ENCODE peak calls at places on chromosomes 5 and 9, in five cellular contexts. One of them, this sample, is unnamed.

GRCh38 chr9:128383007-128383753 is 12.0 kb downstream of the URM1 start:
- DNase-seq in AG10803: no peak
- DNase-seq in mesothelial cell of epicardium: no peak
- DNase-seq in prostate gland: no peak
- DNase-seq in A549: no peak
- DNase-seq in this sample: no peak

GRCh38 chr5:54717870-54718269 is 200.3 kb downstream of the SNX18 start:
- DNase-seq in AG10803: no peak
- DNase-seq in mesothelial cell of epicardium: no peak
- DNase-seq in prostate gland: no peak
- DNase-seq in A549: no peak
- DNase-seq in this sample: no peak

GRCh38 chr9:127598839-127599549 is 13.1 kb upstream of the STXBP1 start:
- DNase-seq in AG10803: no peak
- DNase-seq in mesothelial cell of epicardium: no peak
- DNase-seq in prostate gland: no peak
- DNase-seq in A549: no peak
- DNase-seq in this sample: no peak

GRCh38 chr5:55771175-55771655 is 33.4 kb downstream of the DDX4 start:
- DNase-seq in AG10803: no peak
- DNase-seq in mesothelial cell of epicardium: no peak
- DNase-seq in prostate gland: no peak
- DNase-seq in A549: no peak
- DNase-seq in this sample: no peak

GRCh38 chr5:139633295-139634027 is 14.7 kb upstream of the CXXC5 start:
- DNase-seq in AG10803: peak
- DNase-seq in mesothelial cell of epicardium: peak
- DNase-seq in prostate gland: peak
- DNase-seq in A549: peak
- DNase-seq in this sample: peak

GRCh38 chr5:136427421-136427820 is 62.1 kb upstream of the TRPC7 start:
- DNase-seq in AG10803: no peak
- DNase-seq in mesothelial cell of epicardium: no peak
- DNase-seq in prostate gland: no peak
- DNase-seq in A549: no peak
- DNase-seq in this sample: no peak

GRCh38 chr9:127803507-127804352 is 1.0 kb downstream of the FPGS start:
- DNase-seq in AG10803: peak
- DNase-seq in mesothelial cell of epicardium: no peak
- DNase-seq in prostate gland: no peak
- DNase-seq in A549: peak
- DNase-seq in this sample: no peak

GRCh38 chr9:96758845-96759673 is 18.8 kb downstream of the ZNF510 start:
- DNase-seq in AG10803: no peak
- DNase-seq in mesothelial cell of epicardium: no peak
- DNase-seq in prostate gland: no peak
- DNase-seq in A549: no peak
- DNase-seq in this sample: no peak

GRCh38 chr9:117718085-117718484 is 13.9 kb downstream of the TLR4 start:
- DNase-seq in AG10803: peak
- DNase-seq in mesothelial cell of epicardium: no peak
- DNase-seq in prostate gland: no peak
- DNase-seq in A549: no peak
- DNase-seq in this sample: no peak

GRCh38 chr5:16005210-16005609 is 174.4 kb downstream of the MARCHF11 start:
- DNase-seq in AG10803: no peak
- DNase-seq in mesothelial cell of epicardium: no peak
- DNase-seq in prostate gland: no peak
- DNase-seq in A549: no peak
- DNase-seq in this sample: no peak

GRCh38 chr5:133117930-133118445 is 66.2 kb downstream of the HSPA4 start:
- DNase-seq in AG10803: no peak
- DNase-seq in mesothelial cell of epicardium: no peak
- DNase-seq in prostate gland: no peak
- DNase-seq in A549: no peak
- DNase-seq in this sample: no peak

GRCh38 chr9:129507805-129508204 is 113.1 kb downstream of the C9orf50 start:
- DNase-seq in AG10803: no peak
- DNase-seq in mesothelial cell of epicardium: no peak
- DNase-seq in prostate gland: no peak
- DNase-seq in A549: no peak
- DNase-seq in this sample: no peak

GRCh38 chr5:116301110-116301509 is 216.3 kb downstream of the COMMD10 start:
- DNase-seq in AG10803: no peak
- DNase-seq in mesothelial cell of epicardium: no peak
- DNase-seq in prostate gland: no peak
- DNase-seq in A549: no peak
- DNase-seq in this sample: no peak

GRCh38 chr9:27440888-27441740 is 83.0 kb upstream of the IFNK start:
- DNase-seq in AG10803: no peak
- DNase-seq in mesothelial cell of epicardium: no peak
- DNase-seq in prostate gland: no peak
- DNase-seq in A549: no peak
- DNase-seq in this sample: no peak

GRCh38 chr5:392431-392988 is 50.5 kb upstream of the EXOC3 start:
- DNase-seq in AG10803: peak
- DNase-seq in mesothelial cell of epicardium: peak
- DNase-seq in prostate gland: no peak
- DNase-seq in A549: no peak
- DNase-seq in this sample: no peak

GRCh38 chr5:135869151-135869737 is 26.4 kb downstream of the IL9 start:
- DNase-seq in AG10803: no peak
- DNase-seq in mesothelial cell of epicardium: no peak
- DNase-seq in prostate gland: no peak
- DNase-seq in A549: no peak
- DNase-seq in this sample: no peak

DNA sequence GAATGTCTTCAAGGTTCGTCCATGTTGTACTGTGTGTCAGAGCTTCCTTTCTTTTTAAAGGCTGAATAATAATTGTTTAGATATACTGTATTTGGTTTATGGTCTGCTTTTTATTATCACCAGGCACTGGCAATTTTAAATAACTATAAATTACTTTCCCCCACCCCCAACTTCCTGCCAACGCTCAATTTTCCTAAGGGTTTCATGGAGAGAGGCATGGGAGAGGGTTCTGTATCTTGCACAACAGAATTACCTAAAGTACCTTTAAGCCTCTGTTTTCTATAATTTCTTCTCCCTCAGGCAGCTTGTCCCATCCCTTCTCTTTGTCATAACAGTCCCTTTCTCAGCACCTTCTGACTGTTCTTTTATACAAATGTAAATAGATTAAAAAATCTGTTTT is 10.4 kb downstream of the PSAT1 start:
- DNase-seq in AG10803: no peak
- DNase-seq in mesothelial cell of epicardium: no peak
- DNase-seq in prostate gland: no peak
- DNase-seq in A549: no peak
- DNase-seq in this sample: no peak
- TF ChIP-seq CTCF in AG10803: no peak
- TF ChIP-seq CTCF in mesothelial cell of epicardium: no peak
- TF ChIP-seq CTCF in prostate gland: no peak
- TF ChIP-seq CTCF in A549: no peak
- TF ChIP-seq CTCF in this sample: no peak

DNA sequence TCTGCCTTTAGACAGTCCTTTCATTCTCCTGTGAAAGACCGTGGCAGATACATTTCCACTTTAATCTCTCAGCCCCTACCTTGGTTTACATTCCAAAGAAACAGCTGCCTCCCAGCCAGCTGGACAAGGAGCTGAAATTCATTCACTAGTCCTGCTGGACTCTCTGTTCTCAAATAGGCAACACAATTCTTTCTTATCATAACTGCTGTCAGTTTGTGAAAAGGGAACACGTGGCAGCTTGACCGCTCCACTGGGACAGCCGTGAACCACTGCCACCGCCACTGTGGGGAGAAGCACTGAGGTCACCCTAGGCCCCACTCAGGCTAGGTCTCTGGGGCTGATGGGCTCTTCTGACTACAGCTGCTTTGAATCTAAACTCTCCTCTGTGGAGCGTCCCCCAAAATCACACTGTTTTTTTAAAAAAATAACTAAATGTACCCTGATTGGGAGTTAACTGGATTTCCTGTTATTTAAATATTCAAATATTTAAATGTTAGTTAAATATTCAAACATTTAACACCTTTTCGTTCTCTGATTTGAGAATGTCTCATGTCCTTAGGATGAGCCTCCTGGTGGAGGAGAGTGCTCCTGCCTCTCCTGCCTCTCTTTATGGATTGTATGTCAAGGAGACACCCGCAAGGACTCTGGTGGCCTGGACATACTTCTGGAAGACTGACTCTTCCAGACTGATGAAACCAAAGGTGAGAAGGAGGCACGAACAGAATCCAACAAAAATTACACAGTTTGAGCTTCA is 120.1 kb downstream of the BOD1 start:
- DNase-seq in AG10803: no peak
- DNase-seq in mesothelial cell of epicardium: no peak
- DNase-seq in prostate gland: no peak
- DNase-seq in A549: no peak
- DNase-seq in this sample: no peak
- TF ChIP-seq CTCF in AG10803: peak
- TF ChIP-seq CTCF in mesothelial cell of epicardium: no peak
- TF ChIP-seq CTCF in prostate gland: no peak
- TF ChIP-seq CTCF in A549: no peak
- TF ChIP-seq CTCF in this sample: no peak

GRCh38 chr5:94347130-94347529 is 271.3 kb downstream of the KIAA0825 start:
- DNase-seq in AG10803: no peak
- DNase-seq in mesothelial cell of epicardium: no peak
- DNase-seq in prostate gland: no peak
- DNase-seq in A549: no peak
- DNase-seq in this sample: no peak
- TF ChIP-seq CTCF in AG10803: no peak
- TF ChIP-seq CTCF in mesothelial cell of epicardium: no peak
- TF ChIP-seq CTCF in prostate gland: no peak
- TF ChIP-seq CTCF in A549: no peak
- TF ChIP-seq CTCF in this sample: no peak

DNA sequence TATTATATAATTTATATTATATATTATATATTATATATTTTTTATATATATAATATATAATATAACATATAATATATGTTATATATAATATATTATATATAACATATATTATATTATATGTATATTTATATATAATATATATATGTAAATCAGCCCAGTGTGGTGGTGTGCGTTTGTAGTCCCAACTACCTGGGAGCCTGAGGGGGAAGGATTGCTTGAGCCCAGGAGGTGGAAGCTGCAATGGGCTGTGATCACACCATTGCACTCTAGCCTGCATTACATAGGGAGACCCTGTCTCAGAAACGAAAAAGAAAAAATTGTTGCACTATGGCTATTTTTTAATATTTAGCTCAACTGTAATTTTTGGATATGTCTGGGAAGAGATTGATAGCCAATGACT is 52.4 kb downstream of the NSD1 start:
- DNase-seq in AG10803: no peak
- DNase-seq in mesothelial cell of epicardium: no peak
- DNase-seq in prostate gland: no peak
- DNase-seq in A549: no peak
- DNase-seq in this sample: no peak
- TF ChIP-seq CTCF in AG10803: no peak
- TF ChIP-seq CTCF in mesothelial cell of epicardium: no peak
- TF ChIP-seq CTCF in prostate gland: no peak
- TF ChIP-seq CTCF in A549: no peak
- TF ChIP-seq CTCF in this sample: no peak

DNA sequence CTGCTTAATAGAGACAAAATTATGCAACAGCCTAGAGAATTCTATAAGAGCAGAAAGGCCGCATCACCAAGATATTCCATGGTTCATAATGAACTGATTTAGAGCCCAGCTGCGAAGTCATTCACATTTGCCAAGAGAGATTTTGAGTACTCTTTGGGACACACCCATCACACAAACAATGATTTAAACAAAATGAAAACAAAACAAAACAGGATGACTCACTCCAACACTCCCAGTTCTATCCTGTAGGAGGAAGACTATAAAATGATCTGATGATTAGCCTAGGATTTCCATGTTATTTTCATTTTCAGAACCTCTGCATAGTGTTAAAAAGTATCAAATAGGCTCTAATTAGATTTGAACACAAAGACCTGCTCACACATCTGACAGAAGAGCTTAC is 145.8 kb upstream of the GNA14 start:
- DNase-seq in AG10803: peak
- DNase-seq in mesothelial cell of epicardium: no peak
- DNase-seq in prostate gland: no peak
- DNase-seq in A549: no peak
- DNase-seq in this sample: no peak
- TF ChIP-seq CTCF in AG10803: peak
- TF ChIP-seq CTCF in mesothelial cell of epicardium: no peak
- TF ChIP-seq CTCF in prostate gland: no peak
- TF ChIP-seq CTCF in A549: no peak
- TF ChIP-seq CTCF in this sample: peak

GRCh38 chr9:9299134-9299533 is 1313.7 kb downstream of the PTPRD start:
- DNase-seq in AG10803: no peak
- DNase-seq in mesothelial cell of epicardium: no peak
- DNase-seq in prostate gland: no peak
- DNase-seq in A549: no peak
- DNase-seq in this sample: no peak
- TF ChIP-seq CTCF in AG10803: no peak
- TF ChIP-seq CTCF in mesothelial cell of epicardium: no peak
- TF ChIP-seq CTCF in prostate gland: no peak
- TF ChIP-seq CTCF in A549: no peak
- TF ChIP-seq CTCF in this sample: no peak

GRCh38 chr9:86891091-86891490 is 56.2 kb downstream of the GAS1 start:
- DNase-seq in AG10803: peak
- DNase-seq in mesothelial cell of epicardium: no peak
- DNase-seq in prostate gland: no peak
- DNase-seq in A549: no peak
- DNase-seq in this sample: no peak

GRCh38 chr9:86891886-86892437 is 55.3 kb downstream of the GAS1 start:
- DNase-seq in AG10803: peak
- DNase-seq in mesothelial cell of epicardium: no peak
- DNase-seq in prostate gland: no peak
- DNase-seq in A549: no peak
- DNase-seq in this sample: no peak

GRCh38 chr9:86892576-86892975 is 54.7 kb downstream of the GAS1 start:
- DNase-seq in AG10803: no peak
- DNase-seq in mesothelial cell of epicardium: no peak
- DNase-seq in prostate gland: no peak
- DNase-seq in A549: no peak
- DNase-seq in this sample: no peak

DNA sequence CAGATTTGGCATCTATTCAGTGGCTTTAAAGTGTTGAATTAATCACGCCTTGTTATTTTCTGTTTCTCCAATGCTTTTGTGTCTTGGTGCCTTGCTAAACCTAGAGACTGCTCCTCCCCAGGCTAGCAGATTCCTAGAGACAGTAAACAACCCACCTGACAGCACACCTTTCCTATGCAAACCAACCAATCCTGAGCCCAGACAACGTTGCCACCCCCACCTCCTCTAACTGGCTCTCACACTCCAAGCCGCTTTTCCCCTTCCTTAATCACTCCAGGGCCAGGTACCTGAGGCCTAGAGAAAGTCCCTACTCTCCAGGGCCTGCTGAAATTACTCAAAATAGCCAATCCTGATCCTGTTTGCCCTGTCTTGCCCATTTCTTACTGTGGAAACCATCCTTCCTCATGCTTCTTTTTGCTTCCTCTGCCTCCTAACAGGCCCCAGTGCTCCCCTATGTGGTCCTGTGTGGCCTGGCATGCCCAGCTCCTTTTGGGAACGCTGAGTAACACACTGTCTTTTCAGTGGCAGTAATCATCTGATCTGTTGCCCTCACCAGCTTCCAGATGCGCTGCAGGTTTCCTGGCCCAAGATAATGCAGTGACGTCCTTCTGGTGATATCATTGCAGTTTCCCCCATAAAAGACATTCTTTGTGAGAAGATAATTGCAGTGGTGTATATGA is 53.4 kb downstream of the GAS1 start:
- DNase-seq in AG10803: peak
- DNase-seq in mesothelial cell of epicardium: no peak
- DNase-seq in prostate gland: no peak
- DNase-seq in A549: no peak
- DNase-seq in this sample: no peak
- TF ChIP-seq CTCF in AG10803: peak
- TF ChIP-seq CTCF in mesothelial cell of epicardium: no peak
- TF ChIP-seq CTCF in prostate gland: no peak
- TF ChIP-seq CTCF in A549: no peak
- TF ChIP-seq CTCF in this sample: no peak

This sample was measured in endothelial cell.